ENCODE peak calls at places on chromosomes 16 and 17, in nine cellular contexts. N is stromal cell of bone marrow; E is CD8-positive, alpha-beta T cell; B is AG04450; Q is activated CD8-positive, alpha-beta memory T cell treated with anti-CD3 and anti-CD28 coated beads for 1 hour; M is GM20000; K is activated T-cell treated with anti-CD3 and anti-CD28 coated beads for 24 hours; V is OCI-M1; P is GM04504. O is an unnamed sample.

GRCh38 chr17:34487616-34488015 is 91.8 kb upstream of the TMEM132E start:
- DNase-seq in N (no peak), P (no peak), M (no peak), E (no peak), Q (no peak), B (no peak), V (no peak), K (no peak), O (no peak)

GRCh38 chr17:79837888-79838540 is 1.2 kb downstream of the CBX4 start:
- DNase-seq in K (no peak), N (no peak), V (no peak), M (no peak), Q (no peak), P (no peak), B (no peak), E (peak; percentile 49), O (no peak)

GRCh38 chr17:35915153-35915969 is 15.2 kb downstream of the RDM1 start:
- DNase-seq in Q (no peak), P (no peak), B (no peak), M (no peak), N (no peak), K (no peak), V (no peak), E (no peak), O (no peak)

GRCh38 chr16:8678068-8678927 is 3.9 kb downstream of the ABAT start:
- DNase-seq in E (no peak), M (no peak), B (peak; percentile 18), P (peak; percentile 7), N (no peak), V (no peak), K (no peak), Q (no peak), O (no peak)

GRCh38 chr16:56977823-56978430 is 11.4 kb upstream of the NLRC5 start:
- DNase-seq in P (no peak), M (no peak), Q (no peak), K (no peak), B (no peak), V (no peak), E (no peak), N (no peak), O (no peak)

GRCh38 chr17:72308744-72309395 is 188.1 kb downstream of the SOX9 start:
- DNase-seq in P (no peak), K (no peak), Q (no peak), M (no peak), E (no peak), V (no peak), N (no peak), B (no peak), O (no peak)

GRCh38 chr17:48619821-48620496 is 4.9 kb upstream of the HOXB8 start:
- DNase-seq in N (no peak), M (no peak), E (no peak), V (no peak), K (no peak), Q (no peak), P (no peak), B (no peak), O (no peak)

GRCh38 chr16:75494696-75495601 is at the start of gene CHST6:
- DNase-seq in N (no peak), Q (no peak), E (no peak), M (peak; percentile 86), P (no peak), V (no peak), B (no peak), K (peak; percentile 1), O (no peak)

GRCh38 chr16:88792078-88792550 is 7.1 kb upstream of the PIEZO1 start:
- DNase-seq in E (no peak), P (no peak), N (no peak), K (no peak), M (no peak), Q (no peak), B (no peak), V (no peak), O (no peak)

GRCh38 chr17:82315703-82316358 is 1.6 kb downstream of the CD7 start:
- DNase-seq in P (no peak), B (no peak), N (no peak), E (peak; percentile 69), V (no peak), K (no peak), M (no peak), Q (no peak), O (no peak)

GRCh38 chr17:36892112-36892838 is 45.0 kb upstream of the LHX1 start:
- DNase-seq in E (no peak), B (no peak), V (no peak), K (no peak), Q (no peak), P (no peak), N (no peak), M (peak; percentile 20), O (no peak)

GRCh38 chr17:19785854-19786253 is 37.8 kb upstream of the ALDH3A1 start:
- DNase-seq in M (no peak), E (no peak), N (no peak), Q (no peak), P (no peak), V (no peak), K (no peak), B (no peak), O (no peak)

GRCh38 chr16:1612320-1613111 is at the start of gene CRAMP1:
- DNase-seq in B (no peak), V (peak; percentile 56), P (no peak), E (peak; percentile 14), K (no peak), N (no peak), M (peak; percentile 50), Q (no peak), O (no peak)

GRCh38 chr17:8300629-8301242 is 5.5 kb upstream of the SLC25A35 start:
- DNase-seq in V (peak; percentile 77), N (peak; percentile 37), K (peak; percentile 41), Q (peak; percentile 27), M (peak; percentile 86), P (no peak), B (no peak), E (peak; percentile 63), O (no peak)

GRCh38 chr16:14486520-14487303 is 143.3 kb downstream of the PARN start:
- DNase-seq in N (peak; percentile 89), M (no peak), V (peak; percentile 92), K (no peak), E (no peak), Q (no peak), P (peak; percentile 95), B (peak; percentile 86), O (peak; percentile 85)

GRCh38 chr17:737561-738113 is 5.2 kb downstream of the TLCD3A start:
- DNase-seq in B (no peak), K (no peak), V (no peak), Q (no peak), P (no peak), E (no peak), N (no peak), M (no peak), O (no peak)

GRCh38 chr16:8741636-8742427 is 55.6 kb downstream of the TMEM186 start:
- DNase-seq in V (no peak), N (no peak), P (no peak), E (no peak), K (no peak), M (no peak), B (no peak), Q (no peak), O (no peak)

GRCh38 chr16:4003576-4003975 is 112.7 kb downstream of the ADCY9 start:
- DNase-seq in K (no peak), N (no peak), V (no peak), Q (no peak), M (no peak), P (no peak), E (no peak), B (no peak), O (no peak)

GRCh38 chr16:11114366-11115164 is 141.4 kb downstream of the SOCS1 start:
- DNase-seq in E (peak; percentile 18), V (no peak), K (peak; percentile 34), Q (no peak), B (no peak), M (no peak), P (no peak), N (no peak), O (no peak)

GRCh38 chr17:79269620-79270019 is 195.0 kb downstream of the ENGASE start:
- DNase-seq in K (no peak), B (no peak), Q (no peak), V (no peak), E (no peak), N (no peak), P (no peak), M (no peak), O (no peak)

GRCh38 chr17:81870155-81870977 is 771 bp downstream of the ARHGDIA start:
- DNase-seq in M (peak; percentile 65), N (no peak), E (peak; percentile 43), P (no peak), V (peak; percentile 67), B (no peak), K (no peak), Q (no peak), O (no peak)

GRCh38 chr16:56107944-56108583 is 83.2 kb upstream of the GNAO1 start:
- DNase-seq in E (no peak), K (no peak), B (no peak), M (no peak), V (no peak), P (no peak), Q (no peak), N (no peak), O (no peak)

O was measured in BJ.